ENCODE peak calls at places on chromosomes 13 and 19, in six cellular contexts. R, J, E, H, O and D are unnamed samples.

GRCh38 chr13:79810671-79811070 is 329.7 kb downstream of the NDFIP2 start:
- DNase-seq in R (no peak), J (no peak), E (no peak), H (no peak), O (peak; percentile 29), D (no peak)

GRCh38 chr19:42282036-42282762 is 13.1 kb downstream of the CIC start:
- DNase-seq in R (peak; percentile 71), J (no peak), E (no peak), H (no peak), O (no peak), D (no peak)

GRCh38 chr13:43023244-43023931 is at the start of gene DNAJC15:
- DNase-seq in R (no peak), J (peak; percentile 97), E (peak; percentile 69), H (peak; percentile 73), O (no peak), D (peak; percentile 90)

GRCh38 chr13:36979361-36980040 is 19.6 kb downstream of the ALG5 start:
- DNase-seq in R (no peak), J (no peak), E (no peak), H (no peak), O (no peak), D (no peak)

GRCh38 chr19:13843104-13843921 is 33.6 kb upstream of the NANOS3 start:
- DNase-seq in R (peak; percentile 75), J (no peak), E (no peak), H (peak; percentile 43), O (no peak), D (peak; percentile 64)

GRCh38 chr13:110331362-110331761 is 24.3 kb downstream of the COL4A2 start:
- DNase-seq in R (peak; percentile 69), J (no peak), E (no peak), H (no peak), O (no peak), D (no peak)

GRCh38 chr13:48492123-48493075 is 40.5 kb downstream of the RCBTB2 start:
- DNase-seq in R (peak; percentile 75), J (peak; percentile 58), E (peak; percentile 85), H (peak; percentile 55), O (peak; percentile 41), D (peak; percentile 66)

GRCh38 chr19:41886761-41887710 is 4.1 kb downstream of the ARHGEF1 start:
- DNase-seq in R (no peak), J (peak; percentile 67), E (no peak), H (no peak), O (no peak), D (no peak)

GRCh38 chr19:12035220-12036172 is at the start of gene ZNF433:
- DNase-seq in R (peak; percentile 94), J (peak; percentile 89), E (peak; percentile 95), H (peak; percentile 3), O (no peak), D (peak; percentile 99)